ENCODE peak calls at places on chromosomes 12 and 14, in seven cellular contexts. P is pancreas, C is neural progenitor cell, L is stomach, I is fibroblast of the aortic adventitia, B is mammary epithelial cell, T is dorsolateral prefrontal cortex. J is an unnamed sample.

GRCh38 chr12:122139266-122139665 is 34.8 kb downstream of the IL31 start:
- DNase-seq in L (no peak), B (no peak), T (no peak), C (no peak), P (no peak), I (no peak), J (no peak)

GRCh38 chr14:71498151-71498734 is 434.0 kb upstream of the RGS6 start:
- DNase-seq in C (no peak), B (no peak), I (peak), P (no peak), L (no peak), T (no peak), J (no peak)

GRCh38 chr12:93002278-93003054 is 73.4 kb upstream of the EEA1 start:
- DNase-seq in T (no peak), L (no peak), P (no peak), I (peak), C (no peak), B (peak), J (peak)

GRCh38 chr14:79161576-79161975 is 991.4 kb downstream of the NRXN3 start:
- DNase-seq in C (peak), P (peak), B (peak), I (peak), L (no peak), T (no peak), J (peak)

GRCh38 chr12:114311966-114312365 is 94.0 kb downstream of the TBX5 start:
- DNase-seq in C (no peak), I (peak), P (no peak), T (no peak), L (no peak), B (no peak), J (no peak)

GRCh38 chr14:59273737-59274136 is 85.3 kb downstream of the DAAM1 start:
- DNase-seq in C (no peak), I (no peak), B (no peak), P (no peak), L (no peak), T (no peak), J (peak)

GRCh38 chr12:117583092-117583491 is 221.7 kb upstream of the NOS1 start:
- DNase-seq in I (no peak), B (no peak), C (no peak), T (no peak), P (no peak), L (no peak), J (no peak)

GRCh38 chr12:100987552-100988277 is 193.1 kb downstream of the ANO4 start:
- DNase-seq in T (peak), C (peak), B (peak), I (peak), L (no peak), P (peak), J (peak)

GRCh38 chr14:99247772-99248171 is 24.2 kb downstream of the BCL11B start:
- DNase-seq in B (no peak), I (no peak), P (no peak), L (no peak), T (no peak), C (no peak), J (no peak)

GRCh38 chr14:99247091-99247729 is 24.8 kb downstream of the BCL11B start:
- DNase-seq in L (no peak), C (no peak), P (no peak), I (no peak), B (no peak), T (no peak), J (no peak)

GRCh38 chr14:99245541-99246511 is 26.2 kb downstream of the BCL11B start:
- DNase-seq in I (no peak), P (no peak), C (peak), B (no peak), T (no peak), L (no peak), J (no peak)

GRCh38 chr14:99244960-99245340 is 27.0 kb downstream of the BCL11B start:
- DNase-seq in L (no peak), T (no peak), I (no peak), P (no peak), B (no peak), C (no peak), J (peak)

GRCh38 chr14:99246536-99247083 is 25.4 kb downstream of the BCL11B start:
- DNase-seq in L (no peak), I (no peak), C (peak), B (no peak), P (no peak), T (no peak), J (no peak)
- H3K4me3 ChIP-seq in L (peak), I (no peak), C (peak), B (no peak), P (no peak), T (peak), J (peak)

GRCh38 chr14:24309538-24310386 is at the start of gene LTB4R2:
- DNase-seq in I (no peak), L (no peak), B (peak), P (no peak), C (no peak), T (no peak), J (peak)

GRCh38 chr14:24312736-24313507 is 1.6 kb downstream of the LTB4R start:
- DNase-seq in T (no peak), I (no peak), C (no peak), L (no peak), B (no peak), P (no peak), J (no peak)

GRCh38 chr14:24310387-24310665 is 386 bp downstream of the LTB4R2 start:
- DNase-seq in B (no peak), P (no peak), I (no peak), T (no peak), L (no peak), C (no peak), J (no peak)

GRCh38 chr14:24311837-24312615 is 724 bp downstream of the LTB4R start:
- DNase-seq in P (no peak), C (no peak), L (no peak), B (no peak), T (no peak), I (peak), J (peak)

DNA sequence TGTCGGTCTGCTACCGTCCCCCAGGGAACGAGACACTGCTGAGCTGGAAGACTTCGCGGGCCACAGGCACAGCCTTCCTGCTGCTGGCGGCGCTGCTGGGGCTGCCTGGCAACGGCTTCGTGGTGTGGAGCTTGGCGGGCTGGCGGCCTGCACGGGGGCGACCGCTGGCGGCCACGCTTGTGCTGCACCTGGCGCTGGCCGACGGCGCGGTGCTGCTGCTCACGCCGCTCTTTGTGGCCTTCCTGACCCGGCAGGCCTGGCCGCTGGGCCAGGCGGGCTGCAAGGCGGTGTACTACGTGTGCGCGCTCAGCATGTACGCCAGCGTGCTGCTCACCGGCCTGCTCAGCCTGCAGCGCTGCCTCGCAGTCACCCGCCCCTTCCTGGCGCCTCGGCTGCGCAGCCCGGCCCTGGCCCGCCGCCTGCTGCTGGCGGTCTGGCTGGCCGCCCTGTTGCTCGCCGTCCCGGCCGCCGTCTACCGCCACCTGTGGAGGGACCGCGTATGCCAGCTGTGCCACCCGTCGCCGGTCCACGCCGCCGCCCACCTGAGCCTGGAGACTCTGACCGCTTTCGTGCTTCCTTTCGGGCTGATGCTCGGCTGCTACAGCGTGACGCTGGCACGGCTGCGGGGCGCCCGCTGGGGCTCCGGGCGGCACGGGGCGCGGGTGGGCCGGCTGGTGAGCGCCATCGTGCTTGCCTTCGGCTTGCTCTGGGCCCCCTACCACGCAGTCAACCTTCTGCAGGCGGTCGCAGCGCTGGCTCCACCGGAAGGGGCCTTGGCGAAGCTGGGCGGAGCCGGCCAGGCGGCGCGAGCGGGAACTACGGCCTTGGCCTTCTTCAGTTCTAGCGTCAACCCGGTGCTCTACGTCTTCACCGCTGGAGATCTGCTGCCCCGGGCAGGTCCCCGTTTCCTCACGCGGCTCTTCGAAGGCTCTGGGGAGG is at the start of gene LTB4R:
- DNase-seq in L (peak), P (peak), B (peak), I (peak), C (no peak), T (peak), J (peak)
- H3K4me3 ChIP-seq in L (peak), P (peak), B (peak), I (peak), C (no peak), T (peak), J (peak)

DNA sequence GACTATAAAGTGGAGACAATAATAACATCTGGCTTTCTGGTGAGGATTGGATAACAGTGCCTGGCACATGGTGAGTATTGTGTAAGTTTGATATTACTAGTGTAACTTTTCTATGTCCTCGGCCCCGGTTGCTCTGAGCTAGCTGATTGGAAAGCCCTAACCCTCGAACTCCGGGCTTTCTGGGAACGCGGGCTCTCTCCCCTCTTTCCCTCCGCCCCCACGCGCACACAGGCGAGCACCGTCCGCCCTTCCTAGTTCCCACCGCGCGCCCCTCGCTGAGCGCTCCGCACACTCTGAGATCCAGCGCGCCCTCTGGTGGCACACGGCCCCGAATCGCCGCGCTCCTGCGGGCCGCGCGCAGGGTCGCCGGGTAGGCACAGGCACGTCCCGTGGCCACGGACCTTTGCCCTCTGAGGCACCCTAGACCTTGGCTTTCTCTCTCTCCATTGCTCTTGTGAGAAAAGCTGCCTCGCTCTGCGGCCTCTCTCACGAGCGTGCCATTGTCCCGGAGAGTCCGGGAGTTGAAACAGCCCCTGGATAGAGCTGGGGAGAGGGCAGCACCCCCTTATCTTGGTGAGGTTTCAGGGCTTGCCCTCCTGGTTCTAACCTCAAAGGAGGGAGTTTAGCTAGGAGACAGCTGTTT is 23.2 kb upstream of the ESRRB start:
- DNase-seq in I (peak), T (peak), B (peak), C (peak), L (peak), P (peak), J (peak)
- H3K4me3 ChIP-seq in I (peak), T (peak), B (peak), C (peak), L (peak), P (no peak), J (no peak)

DNA sequence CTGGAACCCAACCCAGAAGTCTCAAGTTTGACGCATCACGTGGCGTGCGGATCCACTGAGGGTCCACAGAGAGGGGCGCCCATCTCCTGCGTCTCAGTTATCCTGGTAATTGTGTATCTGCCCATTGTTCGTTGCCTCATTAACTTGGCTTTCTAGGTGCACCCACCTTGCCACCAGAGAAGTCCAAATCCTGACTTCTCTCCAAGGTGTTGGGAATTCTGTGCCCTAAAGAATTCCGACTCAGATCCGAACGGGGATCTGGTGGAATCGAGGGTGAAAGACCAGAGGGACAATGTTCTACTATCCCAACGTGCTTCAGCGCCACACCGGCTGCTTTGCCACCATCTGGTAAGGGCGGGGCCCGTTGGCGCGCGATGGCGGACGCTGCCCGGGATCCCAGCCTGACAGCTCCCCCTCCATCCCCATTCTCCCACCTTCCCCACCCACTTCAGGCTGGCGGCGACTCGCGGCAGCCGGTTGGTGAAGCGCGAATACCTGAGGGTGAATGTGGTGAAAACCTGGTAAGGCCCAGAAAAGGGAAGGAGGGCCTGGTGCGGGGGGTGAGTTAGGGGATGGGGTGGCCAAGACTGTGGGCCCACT is 481 bp downstream of the REC8 start:
- DNase-seq in L (no peak), B (no peak), C (peak), I (no peak), P (no peak), T (peak), J (no peak)
- H3K4me3 ChIP-seq in L (peak), B (no peak), C (peak), I (no peak), P (no peak), T (peak), J (no peak)

GRCh38 chr12:39993261-39993660 is 112.6 kb downstream of the SLC2A13 start:
- DNase-seq in I (no peak), C (no peak), B (no peak), T (no peak), P (no peak), L (no peak), J (no peak)

GRCh38 chr12:39986674-39987073 is 119.2 kb downstream of the SLC2A13 start:
- DNase-seq in C (no peak), P (no peak), I (no peak), L (no peak), B (peak), T (no peak), J (peak)

GRCh38 chr12:39988574-39988973 is 117.3 kb downstream of the SLC2A13 start:
- DNase-seq in I (no peak), T (no peak), P (no peak), B (no peak), L (no peak), C (no peak), J (no peak)

GRCh38 chr12:39990122-39991101 is 115.5 kb downstream of the SLC2A13 start:
- DNase-seq in I (peak), T (no peak), C (peak), P (peak), L (peak), B (peak), J (peak)
- H3K4me3 ChIP-seq in I (no peak), T (no peak), C (no peak), P (no peak), L (no peak), B (no peak), J (no peak)

GRCh38 chr12:123532021-123532420 is 1.5 kb downstream of the RILPL1 start:
- DNase-seq in I (peak), B (peak), T (no peak), C (no peak), L (no peak), P (peak), J (peak)
- H3K4me3 ChIP-seq in I (peak), B (peak), T (peak), C (peak), L (peak), P (no peak), J (peak)

GRCh38 chr12:120500577-120500976 is 4.7 kb downstream of the DYNLL1 start:
- DNase-seq in I (peak), L (no peak), B (no peak), P (no peak), T (no peak), C (no peak), J (no peak)
- H3K4me3 ChIP-seq in I (no peak), L (no peak), B (no peak), P (no peak), T (no peak), C (no peak), J (no peak)

GRCh38 chr12:120361506-120362208 is 7.3 kb downstream of the MSI1 start:
- DNase-seq in P (no peak), B (no peak), T (peak), L (peak), C (peak), I (peak), J (peak)
- H3K4me3 ChIP-seq in P (no peak), B (no peak), T (peak), L (peak), C (peak), I (peak), J (no peak)

GRCh38 chr14:39268393-39268792 is 34.7 kb downstream of the MIA2 start:
- DNase-seq in B (peak), T (no peak), C (peak), I (peak), L (no peak), P (no peak), J (peak)
- H3K4me3 ChIP-seq in B (peak), T (peak), C (peak), I (peak), L (peak), P (no peak), J (peak)